ENCODE peak calls at places on chromosomes 7 and 10, in four cellular contexts. W is activated CD8-positive, alpha-beta memory T cell treated with anti-CD3 and anti-CD28 coated beads for 24 hours; N is cardiac fibroblast; V is effector CD4-positive, alpha-beta T cell. D is an unnamed sample.

GRCh38 chr10:15197911-15198310 is 29.4 kb upstream of the NMT2 start:
- DNase-seq in W (no peak), N (no peak), V (no peak), D (no peak)

GRCh38 chr10:110525349-110526260 is 27.9 kb downstream of the DUSP5 start:
- DNase-seq in W (peak; percentile 53), N (no peak), V (no peak), D (no peak)

GRCh38 chr7:26090927-26091519 is 61.0 kb upstream of the NFE2L3 start:
- DNase-seq in W (no peak), N (peak; percentile 82), V (no peak), D (peak; percentile 39)

GRCh38 chr7:101733713-101734475 is 83.5 kb upstream of the CUX1 start:
- DNase-seq in W (no peak), N (peak; percentile 72), V (no peak), D (no peak)

GRCh38 chr7:134865001-134865845 is 85.8 kb downstream of the CALD1 start:
- DNase-seq in W (no peak), N (peak; percentile 64), V (no peak), D (no peak)

GRCh38 chr7:142334236-142334635 is 76.4 kb upstream of the PRSS58 start:
- DNase-seq in W (no peak), N (no peak), V (no peak), D (no peak)

GRCh38 chr7:128221929-128222403 is 19.1 kb upstream of the LEP start:
- DNase-seq in W (no peak), N (peak; percentile 17), V (no peak), D (no peak)

GRCh38 chr10:60422809-60423208 is 33.1 kb upstream of the ANK3 start:
- DNase-seq in W (no peak), N (no peak), V (no peak), D (no peak)

GRCh38 chr10:70084189-70084588 is 31.5 kb downstream of the MACROH2A2 start:
- DNase-seq in W (peak; percentile 32), N (peak; percentile 4), V (no peak), D (no peak)

GRCh38 chr7:138645284-138645683 is 55.9 kb downstream of the SVOPL start:
- DNase-seq in W (no peak), N (no peak), V (no peak), D (no peak)

GRCh38 chr10:115092555-115093285 is 445 bp upstream of the ATRNL1 start:
- DNase-seq in W (peak; percentile 64), N (peak; percentile 48), V (no peak), D (peak; percentile 84)

GRCh38 chr7:150686030-150686626 is 622 bp downstream of the GIMAP2 start:
- DNase-seq in W (no peak), N (no peak), V (no peak), D (no peak)

GRCh38 chr10:18483787-18484186 is 167.6 kb downstream of the NSUN6 start:
- DNase-seq in W (no peak), N (no peak), V (no peak), D (no peak)

GRCh38 chr7:157652954-157653826 is 316.4 kb downstream of the DNAJB6 start:
- DNase-seq in W (no peak), N (no peak), V (no peak), D (no peak)

GRCh38 chr7:132116369-132116768 is 459.9 kb downstream of the PLXNA4 start:
- DNase-seq in W (no peak), N (no peak), V (no peak), D (no peak)

GRCh38 chr10:95443636-95444035 is 117.5 kb downstream of the SORBS1 start:
- DNase-seq in W (no peak), N (no peak), V (no peak), D (no peak)

GRCh38 chr10:3563298-3563697 is 221.7 kb downstream of the KLF6 start:
- DNase-seq in W (no peak), N (no peak), V (no peak), D (no peak)

GRCh38 chr7:15446722-15447121 is 115.1 kb downstream of the AGMO start:
- DNase-seq in W (no peak), N (no peak), V (no peak), D (no peak)

GRCh38 chr10:454860-455259 is 234.6 kb downstream of the DIP2C start:
- DNase-seq in W (no peak), N (peak; percentile 89), V (no peak), D (no peak)

GRCh38 chr10:68861253-68861652 is 33.9 kb downstream of the STOX1 start:
- DNase-seq in W (no peak), N (no peak), V (no peak), D (no peak)

GRCh38 chr10:69375307-69376151 is 41.2 kb downstream of the TACR2 start:
- DNase-seq in W (no peak), N (peak; percentile 87), V (no peak), D (no peak)

GRCh38 chr10:84727398-84727797 is 399.0 kb downstream of the CCSER2 start:
- DNase-seq in W (no peak), N (no peak), V (no peak), D (no peak)

D was measured in B cell.